ENCODE peak calls at places on chromosomes 11 and 22, in eight cellular contexts. W, B, G, K, C, O, J and X are unnamed samples.

GRCh38 chr11:93476796-93477195 is 66.4 kb downstream of the SMCO4 start:
- DNase-seq in C (peak), G (no peak), W (no peak), B (no peak), K (no peak), O (no peak), J (peak), X (no peak)

GRCh38 chr11:74933765-74934164 is 15.1 kb downstream of the XRRA1 start:
- DNase-seq in O (no peak), J (no peak), W (no peak), C (no peak), B (no peak), G (no peak), K (no peak), X (no peak)

GRCh38 chr11:121829159-121829643 is 286.8 kb downstream of the BLID start:
- DNase-seq in W (no peak), B (no peak), G (peak), K (peak), C (no peak), O (no peak), J (peak), X (no peak)

GRCh38 chr11:115717215-115717584 is 213.0 kb upstream of the CADM1 start:
- DNase-seq in O (no peak), J (peak), B (no peak), K (no peak), C (no peak), G (no peak), W (no peak), X (no peak)

GRCh38 chr11:1218788-1219445 is 3.9 kb upstream of the MUC5B start:
- DNase-seq in B (no peak), O (peak), W (no peak), C (no peak), G (no peak), K (no peak), J (no peak), X (no peak)

GRCh38 chr22:25661067-25661466 is 80.9 kb upstream of the MYO18B start:
- DNase-seq in O (no peak), C (no peak), B (no peak), W (no peak), K (no peak), J (no peak), G (no peak), X (no peak)

GRCh38 chr11:12687740-12688139 is 13.5 kb downstream of the TEAD1 start:
- DNase-seq in G (no peak), O (no peak), B (no peak), K (peak), J (no peak), C (no peak), W (no peak), X (no peak)

GRCh38 chr22:46007848-46008261 is 30.9 kb upstream of the WNT7B start:
- DNase-seq in G (peak), K (peak), O (peak), C (no peak), W (peak), B (peak), J (peak), X (no peak)

GRCh38 chr11:65918211-65919150 is at the start of gene C11orf68:
- DNase-seq in J (no peak), G (peak), C (no peak), K (no peak), O (no peak), B (no peak), W (no peak), X (no peak)
- TF ChIP-seq POLR2A in J (peak), G (peak), C (peak), K (peak), O (no peak), B (peak), W (peak), X (no peak)

GRCh38 chr11:130088909-130089668 is 19.4 kb downstream of the APLP2 start:
- DNase-seq in O (no peak), B (no peak), W (no peak), G (no peak), K (no peak), C (no peak), J (no peak), X (no peak)

GRCh38 chr11:130088217-130088616 is 18.5 kb downstream of the APLP2 start:
- DNase-seq in K (no peak), W (no peak), G (no peak), B (no peak), O (no peak), J (no peak), C (no peak), X (no peak)

GRCh38 chr11:130085671-130086070 is 16.0 kb downstream of the APLP2 start:
- DNase-seq in J (no peak), W (no peak), B (no peak), O (no peak), C (no peak), K (no peak), G (no peak), X (no peak)

GRCh38 chr11:130086627-130087026 is 16.9 kb downstream of the APLP2 start:
- DNase-seq in C (no peak), O (no peak), J (no peak), B (no peak), W (no peak), K (no peak), G (no peak), X (no peak)

DNA sequence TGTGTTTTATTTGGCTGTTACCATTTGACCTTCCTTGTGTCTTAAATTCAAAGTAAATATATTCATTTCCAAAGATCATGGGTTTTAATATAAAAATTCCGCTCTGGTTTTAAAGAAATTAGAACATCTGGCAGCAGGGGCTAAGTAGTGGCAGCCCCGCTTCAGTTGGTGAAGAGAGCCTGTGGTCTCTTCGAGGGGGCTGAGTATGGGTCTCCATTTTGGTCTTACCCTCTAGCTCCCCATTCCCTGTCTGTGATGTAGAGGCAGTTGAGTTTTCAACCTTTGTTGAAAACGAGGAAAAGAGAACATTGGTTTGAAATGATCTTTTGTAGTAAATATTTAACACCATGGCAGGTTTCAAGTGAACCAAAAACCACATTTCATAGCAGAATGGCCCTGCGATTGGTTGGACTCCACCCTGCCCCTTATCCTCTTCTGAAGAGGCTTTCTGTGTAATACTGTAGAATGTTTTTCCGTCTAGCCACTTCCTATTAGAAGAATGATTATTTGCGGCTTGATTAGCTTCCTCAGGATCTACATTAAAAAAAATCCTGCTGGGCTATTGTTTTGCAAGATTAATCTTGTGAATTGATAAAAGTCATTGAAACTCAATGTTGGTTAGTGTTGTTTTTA is 17.7 kb downstream of the APLP2 start:
- DNase-seq in K (no peak), C (no peak), G (no peak), O (no peak), W (no peak), B (no peak), J (no peak), X (no peak)
- H3K27ac ChIP-seq in K (no peak), C (no peak), G (no peak), O (no peak), W (no peak), B (no peak), J (no peak), X (no peak)

GRCh38 chr11:76185511-76185910 is 20.8 kb downstream of the WNT11 start:
- DNase-seq in O (no peak), J (no peak), C (no peak), W (no peak), G (no peak), K (no peak), B (no peak), X (no peak)
- TF ChIP-seq POLR2A in O (no peak), J (no peak), C (no peak), W (no peak), G (no peak), K (no peak), B (no peak), X (no peak)

GRCh38 chr11:47441421-47441820 is 7.5 kb downstream of the RAPSN start:
- DNase-seq in W (no peak), B (no peak), C (no peak), O (no peak), K (no peak), G (no peak), J (no peak), X (no peak)

GRCh38 chr11:47443817-47444216 is 5.1 kb downstream of the RAPSN start:
- DNase-seq in B (no peak), K (no peak), G (no peak), J (no peak), C (no peak), O (no peak), W (no peak), X (no peak)

GRCh38 chr11:47440054-47440476 is 8.9 kb downstream of the RAPSN start:
- DNase-seq in B (no peak), K (no peak), O (no peak), C (no peak), W (no peak), G (no peak), J (no peak), X (no peak)

GRCh38 chr11:47443028-47443700 is 5.8 kb downstream of the RAPSN start:
- DNase-seq in C (peak), B (no peak), G (no peak), K (no peak), J (no peak), W (no peak), O (no peak), X (no peak)

DNA sequence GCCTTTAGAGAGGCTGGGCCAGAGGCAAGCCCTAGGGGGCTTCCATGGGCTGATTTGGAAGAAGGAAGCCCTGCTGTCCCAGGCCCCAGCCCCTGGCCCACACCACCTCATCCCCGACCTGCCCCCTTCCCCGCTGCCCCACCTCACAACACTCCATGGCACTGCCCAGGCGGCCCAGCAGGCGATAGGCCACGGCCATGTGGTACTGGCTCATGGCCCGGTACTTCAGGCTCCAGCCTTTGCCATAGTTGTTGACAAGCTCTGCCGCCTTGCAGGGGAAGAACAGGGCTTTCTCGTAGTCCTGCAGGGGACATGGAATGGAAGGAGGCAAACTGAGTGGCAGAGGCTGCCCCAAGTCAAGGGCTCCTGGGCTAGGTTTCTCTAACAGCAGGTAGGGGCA is 6.4 kb downstream of the RAPSN start:
- DNase-seq in J (no peak), C (no peak), K (no peak), G (no peak), O (no peak), W (no peak), B (no peak), X (no peak)
- H3K27ac ChIP-seq in J (no peak), C (no peak), K (no peak), G (no peak), O (no peak), W (no peak), B (no peak), X (no peak)